ENCODE peak calls at places on chromosome 1, in nine cellular contexts. D is foreskin fibroblast; E is T follicular helper cell; R is T-helper 2 cell; Y is NCI-H774; T is AG04450; C is SK-N-MC; V is stimulated activated CD4-positive, alpha-beta T cell treated with anti-CD3 and anti-CD28 coated beads, Interleukin-1b, Interleukin-23, amount 100 ng/mL, for 4 hours; M is erythroblast. A is an unnamed sample.

GRCh38 chr1:9111957-9112356 is 16.9 kb downstream of the GPR157 start:
- DNase-seq in Y (no peak), C (no peak), T (no peak), D (no peak), M (no peak), E (no peak), V (no peak), R (peak; percentile 47), A (no peak)

GRCh38 chr1:157105298-157105987 is 5.8 kb upstream of the ETV3L start:
- DNase-seq in C (no peak), D (no peak), M (no peak), V (no peak), E (no peak), Y (no peak), T (no peak), R (no peak), A (no peak)

GRCh38 chr1:216183007-216183406 is 240.2 kb downstream of the USH2A start:
- DNase-seq in Y (peak; percentile 28), R (no peak), D (peak; percentile 45), T (peak; percentile 15), E (no peak), C (no peak), V (no peak), M (no peak), A (no peak)

GRCh38 chr1:37042506-37042905 is 8.2 kb upstream of the GRIK3 start:
- DNase-seq in T (no peak), D (no peak), V (no peak), Y (peak; percentile 25), E (no peak), C (no peak), M (no peak), R (no peak), A (no peak)

GRCh38 chr1:106753069-106753468 is 303.4 kb upstream of the PRMT6 start:
- DNase-seq in D (peak; percentile 3), E (no peak), C (no peak), R (no peak), Y (no peak), M (no peak), V (no peak), T (no peak), A (no peak)

GRCh38 chr1:53145942-53146708 is 3.7 kb upstream of the SLC1A7 start:
- DNase-seq in E (no peak), T (peak; percentile 99), V (no peak), R (no peak), M (no peak), D (peak; percentile 99), Y (no peak), C (peak; percentile 44), A (no peak)

GRCh38 chr1:226400519-226401406 is 7.1 kb downstream of the PARP1 start:
- DNase-seq in R (no peak), C (no peak), D (no peak), Y (no peak), V (no peak), E (no peak), M (no peak), T (no peak), A (no peak)

GRCh38 chr1:187413770-187414169 is 585.0 kb downstream of the PLA2G4A start:
- DNase-seq in T (no peak), V (no peak), E (no peak), D (peak; percentile 2), C (no peak), M (no peak), Y (no peak), R (no peak), A (no peak)

GRCh38 chr1:94299627-94300552 is 62.5 kb upstream of the ARHGAP29 start:
- DNase-seq in M (no peak), E (no peak), T (no peak), V (no peak), R (no peak), D (peak; percentile 69), C (no peak), Y (no peak), A (no peak)

GRCh38 chr1:116426401-116426800 is 53.4 kb downstream of the ATP1A1 start:
- DNase-seq in Y (no peak), C (no peak), M (no peak), V (no peak), T (no peak), R (no peak), E (no peak), D (no peak), A (no peak)

GRCh38 chr1:178644308-178645120 is 80.5 kb upstream of the RALGPS2 start:
- DNase-seq in V (no peak), D (peak; percentile 77), T (no peak), R (no peak), Y (peak; percentile 27), E (no peak), M (peak; percentile 84), C (no peak), A (no peak)

GRCh38 chr1:43986712-43987111 is 4.7 kb upstream of the CCDC24 start:
- DNase-seq in Y (no peak), E (no peak), D (no peak), M (no peak), V (no peak), R (no peak), C (no peak), T (no peak), A (no peak)

GRCh38 chr1:33032126-33032869 is 4.4 kb downstream of the AK2 start:
- DNase-seq in Y (no peak), T (no peak), C (no peak), R (no peak), D (peak; percentile 51), M (no peak), E (no peak), V (no peak), A (peak; percentile 87)

GRCh38 chr1:29256979-29257804 is 20.9 kb downstream of the PTPRU start:
- DNase-seq in Y (no peak), R (no peak), D (peak; percentile 39), T (no peak), M (no peak), V (no peak), C (no peak), E (no peak), A (peak; percentile 34)

GRCh38 chr1:91997607-91998195 is 32.1 kb upstream of the EPHX4 start:
- DNase-seq in E (peak; percentile 27), V (peak; percentile 28), C (peak; percentile 35), T (peak; percentile 30), R (peak; percentile 71), Y (peak; percentile 10), M (peak; percentile 63), D (peak; percentile 80), A (peak; percentile 71)

GRCh38 chr1:225752245-225752644 is 25.4 kb upstream of the SRP9 start:
- DNase-seq in M (no peak), V (no peak), R (no peak), E (no peak), T (no peak), D (no peak), C (no peak), Y (no peak), A (no peak)

GRCh38 chr1:218463194-218464156 is 118.3 kb downstream of the TGFB2 start:
- DNase-seq in C (no peak), R (no peak), E (no peak), M (no peak), D (peak; percentile 76), V (no peak), T (no peak), Y (no peak), A (peak; percentile 64)

GRCh38 chr1:62184291-62184690 is 10.4 kb upstream of the L1TD1 start:
- DNase-seq in Y (no peak), T (no peak), V (no peak), E (no peak), D (no peak), M (no peak), C (no peak), R (no peak), A (no peak)

A was measured in NB4.